ENCODE peak calls at places on chromosomes 4 and X, in six cellular contexts. V is MM.1S, D is psoas muscle, S is left ventricle myocardium inferior, J is tibial nerve, W is H9. K is an unnamed sample.
A peak's percentile ranks its signal among the peaks of the same experiment; 100 is the strongest.

GRCh38 chr4:16496501-16496900 is 270.2 kb upstream of the TAPT1 start:
- DNase-seq in V (no peak), D (no peak), S (no peak), J (no peak), W (no peak), K (no peak)

GRCh38 chrX:24647257-24648058 is at the start of gene PCYT1B:
- DNase-seq in V (peak; percentile 66), D (peak; percentile 64), S (peak; percentile 35), J (peak; percentile 39), W (peak; percentile 97), K (peak; percentile 1)

GRCh38 chr4:6200011-6200921 is at the start of gene JAKMIP1:
- DNase-seq in V (peak; percentile 81), D (peak; percentile 61), S (peak; percentile 64), J (peak; percentile 34), W (peak; percentile 91), K (no peak)

GRCh38 chr4:121968859-121969258 is 17.0 kb upstream of the TRPC3 start:
- DNase-seq in V (no peak), D (no peak), S (no peak), J (no peak), W (no peak), K (no peak)

GRCh38 chr4:58732973-58733372 is 1622.8 kb upstream of the IGFBP7 start:
- DNase-seq in V (no peak), D (no peak), S (no peak), J (no peak), W (no peak), K (no peak)

GRCh38 chr4:3186609-3187008 is 62.4 kb upstream of the MSANTD1 start:
- DNase-seq in V (no peak), D (no peak), S (no peak), J (no peak), W (no peak), K (no peak)

GRCh38 chr4:14841801-14842748 is 160.2 kb upstream of the CPEB2 start:
- DNase-seq in V (no peak), D (peak; percentile 72), S (peak; percentile 25), J (no peak), W (no peak), K (no peak)

GRCh38 chr4:5963611-5964010 is 54.6 kb downstream of the C4orf50 start:
- DNase-seq in V (no peak), D (no peak), S (no peak), J (no peak), W (no peak), K (no peak)

GRCh38 chrX:137342969-137343368 is 223.0 kb upstream of the ZIC3 start:
- DNase-seq in V (no peak), D (no peak), S (no peak), J (no peak), W (no peak), K (no peak)

GRCh38 chr4:188554413-188554812 is 415.2 kb downstream of the TRIML1 start:
- DNase-seq in V (no peak), D (no peak), S (no peak), J (no peak), W (no peak), K (no peak)

GRCh38 chr4:120826449-120826848 is 96.1 kb downstream of the PRDM5 start:
- DNase-seq in V (no peak), D (no peak), S (no peak), J (no peak), W (no peak), K (no peak)

GRCh38 chr4:30717208-30718020 is 2.8 kb upstream of the PCDH7 start:
- DNase-seq in V (peak; percentile 88), D (peak; percentile 52), S (peak; percentile 19), J (no peak), W (peak; percentile 83), K (no peak)

GRCh38 chr4:97239699-97239997 is 903.6 kb downstream of the STPG2 start:
- DNase-seq in V (peak; percentile 22), D (no peak), S (no peak), J (no peak), W (no peak), K (no peak)

GRCh38 chr4:5033266-5033945 is 14.1 kb upstream of the CYTL1 start:
- DNase-seq in V (no peak), D (peak; percentile 60), S (peak; percentile 26), J (no peak), W (no peak), K (no peak)

GRCh38 chrX:115023139-115023538 is 5.7 kb upstream of the IL13RA2 start:
- DNase-seq in V (no peak), D (no peak), S (no peak), J (no peak), W (no peak), K (no peak)

GRCh38 chrX:8673211-8673610 is 58.7 kb downstream of the ANOS1 start:
- DNase-seq in V (no peak), D (no peak), S (no peak), J (no peak), W (no peak), K (no peak)

GRCh38 chr4:97153042-97153441 is 990.2 kb downstream of the STPG2 start:
- DNase-seq in V (peak; percentile 54), D (no peak), S (no peak), J (no peak), W (no peak), K (no peak)

GRCh38 chrX:87338510-87338909 is 179.1 kb upstream of the KLHL4 start:
- DNase-seq in V (peak; percentile 57), D (no peak), S (no peak), J (no peak), W (no peak), K (no peak)

GRCh38 chr4:72473434-72473900 is 95.6 kb downstream of the ADAMTS3 start:
- DNase-seq in V (no peak), D (no peak), S (no peak), J (no peak), W (no peak), K (no peak)

GRCh38 chr4:4889781-4890180 is 30.3 kb downstream of the MSX1 start:
- DNase-seq in V (no peak), D (no peak), S (no peak), J (no peak), W (no peak), K (no peak)

GRCh38 chr4:104616401-104616820 is 121.7 kb upstream of the CXXC4 start:
- DNase-seq in V (no peak), D (no peak), S (peak; percentile 64), J (no peak), W (no peak), K (no peak)

GRCh38 chrX:74613350-74614192 is 853 bp downstream of the RLIM start:
- DNase-seq in V (no peak), D (no peak), S (no peak), J (no peak), W (no peak), K (no peak)

GRCh38 chrX:70033348-70033747 is 16.4 kb downstream of the AWAT2 start:
- DNase-seq in V (no peak), D (no peak), S (no peak), J (no peak), W (peak; percentile 73), K (no peak)

GRCh38 chr4:14560577-14560976 is 441.7 kb upstream of the CPEB2 start:
- DNase-seq in V (no peak), D (no peak), S (no peak), J (no peak), W (no peak), K (no peak)

GRCh38 chrX:138492371-138492770 is 219.1 kb downstream of the FGF13 start:
- DNase-seq in V (no peak), D (no peak), S (no peak), J (no peak), W (no peak), K (no peak)

DNA sequence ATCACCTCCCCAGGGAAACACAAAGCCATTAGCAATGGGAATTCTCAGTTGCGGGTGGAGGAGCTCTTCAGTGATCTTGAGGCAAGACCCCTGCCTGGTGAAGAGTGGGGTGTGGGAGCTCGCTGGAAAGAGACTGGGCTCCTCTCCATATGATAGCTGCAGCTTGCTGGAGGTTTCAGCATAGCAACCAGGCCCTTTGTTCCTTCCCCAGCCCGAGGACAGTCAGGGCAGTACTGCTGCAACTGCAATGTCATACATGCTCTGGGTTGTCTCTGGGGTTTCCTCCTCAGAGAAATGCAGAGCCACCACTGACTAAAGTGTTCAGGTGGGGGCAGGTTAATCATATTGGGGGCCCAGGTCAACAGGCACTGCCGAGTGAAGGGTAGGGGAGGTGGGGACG is 81.3 kb downstream of the ARHGAP24 start:
- DNase-seq in V (no peak), D (no peak), S (no peak), J (no peak), W (no peak), K (no peak)
- H3K9me3 ChIP-seq in V (no peaks in the 10 kb centered on the region), D (peaks cover 7% of the 10 kb centered on the region), S (peaks cover 18% of the 10 kb centered on the region), J (no peaks in the 10 kb centered on the region), W (no peaks in the 10 kb centered on the region), K (no peaks in the 10 kb centered on the region)

GRCh38 chrX:118345045-118345400 is 883 bp upstream of the WDR44 start:
- DNase-seq in V (no peak), D (no peak), S (no peak), J (no peak), W (no peak), K (no peak)

GRCh38 chrX:118348186-118348810 is 2.4 kb downstream of the WDR44 start:
- DNase-seq in V (no peak), D (no peak), S (no peak), J (no peak), W (no peak), K (no peak)

GRCh38 chrX:118345401-118346257 is at the start of gene WDR44:
- DNase-seq in V (peak; percentile 95), D (peak; percentile 97), S (peak; percentile 91), J (peak; percentile 86), W (peak; percentile 93), K (peak; percentile 40)

GRCh38 chrX:118347131-118347530 is 1.2 kb downstream of the WDR44 start:
- DNase-seq in V (peak; percentile 19), D (no peak), S (no peak), J (no peak), W (no peak), K (no peak)

GRCh38 chrX:118346258-118347094 is 570 bp downstream of the WDR44 start:
- DNase-seq in V (peak; percentile 30), D (peak; percentile 67), S (peak; percentile 39), J (no peak), W (no peak), K (peak; percentile 40)
- H3K27ac ChIP-seq in V (peak overlapping the region; percentile 82), D (peak overlapping the region; percentile 88), S (peak overlapping the region; percentile 94), J (peak overlapping the region; percentile 91), W (peak overlapping the region; percentile 40), K (peak overlapping the region; percentile 94)

DNA sequence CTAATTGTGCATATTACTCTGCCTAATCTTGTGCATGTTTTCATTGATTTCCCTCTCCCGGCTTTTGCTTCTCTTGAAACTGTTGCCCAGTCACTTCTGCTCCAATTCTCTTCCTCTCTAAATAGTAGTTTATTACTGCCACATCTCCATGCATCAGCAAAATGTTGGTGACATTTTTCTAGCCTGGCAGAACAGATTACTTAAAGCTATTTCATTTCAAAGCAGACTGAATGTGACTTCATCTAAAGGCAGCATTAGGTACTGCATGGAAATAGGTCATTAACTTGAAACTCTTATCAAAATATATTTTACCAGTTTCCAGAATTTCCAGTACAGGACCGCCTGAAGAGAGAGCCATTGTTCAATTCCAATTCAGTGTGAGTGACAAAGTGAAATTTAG is 52.4 kb downstream of the HPGDS start:
- DNase-seq in V (no peak), D (no peak), S (no peak), J (no peak), W (no peak), K (no peak)
- TF ChIP-seq CTCF in V (no peak), D (no peak), S (no peak), J (no peak), W (no peak), K (no peak)

DNA sequence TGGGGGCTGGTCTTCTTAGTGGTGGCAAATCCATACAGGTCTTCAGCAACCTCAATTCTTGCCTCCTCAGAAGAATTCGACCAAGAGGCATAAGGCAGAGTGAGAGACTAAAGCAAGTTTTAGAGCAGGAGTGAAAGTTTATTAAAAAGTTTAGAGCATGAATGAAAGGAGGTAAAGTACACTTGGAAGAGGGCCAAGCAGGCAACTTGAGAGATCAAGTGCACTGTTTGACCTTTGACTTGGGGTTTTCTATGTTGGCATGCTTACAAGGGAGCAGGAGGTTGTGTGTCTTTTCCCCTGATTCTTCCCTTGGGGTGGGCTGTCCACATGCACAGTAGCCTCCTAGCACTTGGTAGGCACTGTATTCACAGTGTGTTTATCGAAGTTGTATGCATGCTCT is 91.2 kb downstream of the CPE start:
- DNase-seq in V (no peak), D (no peak), S (no peak), J (no peak), W (no peak), K (no peak)
- H3K9me3 ChIP-seq in V (no peaks in the 10 kb centered on the region), D (no peaks in the 10 kb centered on the region), S (peaks cover 20% of the 10 kb centered on the region), J (no peaks in the 10 kb centered on the region), W (peaks cover 34% of the 10 kb centered on the region), K (peaks cover 11% of the 10 kb centered on the region)

K was measured in esophagus squamous epithelium.